ENCODE peak calls at places on chromosomes 1 and 21, in seven cellular contexts. W is activated T-helper 1 cell treated with anti-CD3 and anti-CD28 coated beads, Interleukin-12 subunit alpha, Interleukin-12 subunit beta, Interleukin-2, Interleukin-4 antibody, amounts not matched to agents 30 ng/mL and 10 ng/mL and 1 ng/mL, durations not matched to agents 14 hours and 24 hours and 36 hours; R is ELF-1; D is ELR; E is RWPE1; G is AG08395; K is CD8-positive, alpha-beta memory T cell. C is an unnamed sample.

GRCh38 chr1:22932803-22933470 is 39.7 kb downstream of the LACTBL1 start:
- DNase-seq in W (no peak), R (no peak), D (no peak), E (no peak), G (no peak), K (no peak), C (no peak)

GRCh38 chr1:94011709-94012590 is 102.7 kb upstream of the GCLM start:
- DNase-seq in W (no peak), R (peak; percentile 70), D (no peak), E (no peak), G (no peak), K (no peak), C (peak; percentile 62)

GRCh38 chr21:26041441-26042180 is 129.0 kb downstream of the APP start:
- DNase-seq in W (no peak), R (peak; percentile 18), D (peak; percentile 9), E (peak; percentile 54), G (peak; percentile 30), K (no peak), C (no peak)

GRCh38 chr1:10027027-10027426 is 5.7 kb upstream of the UBE4B start:
- DNase-seq in W (no peak), R (no peak), D (no peak), E (no peak), G (no peak), K (no peak), C (no peak)

GRCh38 chr1:237759371-237759770 is 131.4 kb downstream of the ZP4 start:
- DNase-seq in W (no peak), R (no peak), D (peak; percentile 86), E (peak; percentile 78), G (no peak), K (no peak), C (no peak)

GRCh38 chr1:161986328-161986727 is 37.3 kb downstream of the OLFML2B start:
- DNase-seq in W (no peak), R (no peak), D (no peak), E (no peak), G (peak; percentile 22), K (no peak), C (no peak)

GRCh38 chr1:2543543-2544092 is 12.6 kb upstream of the TNFRSF14 start:
- DNase-seq in W (no peak), R (peak; percentile 37), D (peak; percentile 45), E (no peak), G (peak; percentile 38), K (peak; percentile 44), C (peak; percentile 80)

GRCh38 chr1:228866498-228866897 is 131.2 kb downstream of the RHOU start:
- DNase-seq in W (no peak), R (peak; percentile 72), D (no peak), E (no peak), G (no peak), K (no peak), C (no peak)

GRCh38 chr1:78325293-78325692 is 165.5 kb upstream of the PTGFR start:
- DNase-seq in W (no peak), R (no peak), D (no peak), E (no peak), G (no peak), K (no peak), C (peak; percentile 9)

GRCh38 chr1:61013953-61014667 is 68.3 kb upstream of the NFIA start:
- DNase-seq in W (no peak), R (peak; percentile 12), D (no peak), E (no peak), G (no peak), K (no peak), C (no peak)

GRCh38 chr1:208233978-208234377 is 10.2 kb downstream of the PLXNA2 start:
- DNase-seq in W (no peak), R (no peak), D (no peak), E (no peak), G (no peak), K (no peak), C (peak; percentile 93)

GRCh38 chr1:21511579-21512522 is 2.6 kb downstream of the ALPL start:
- DNase-seq in W (no peak), R (peak; percentile 38), D (peak; percentile 52), E (no peak), G (peak; percentile 97), K (no peak), C (no peak)

GRCh38 chr21:42083361-42083690 is 12.2 kb downstream of the UMODL1 start:
- DNase-seq in W (no peak), R (no peak), D (no peak), E (no peak), G (no peak), K (no peak), C (no peak)

GRCh38 chr21:43932005-43932404 is 67.0 kb downstream of the AGPAT3 start:
- DNase-seq in W (no peak), R (no peak), D (no peak), E (no peak), G (no peak), K (no peak), C (no peak)

GRCh38 chr1:41051022-41051421 is 29.5 kb upstream of the SLFNL1 start:
- DNase-seq in W (no peak), R (no peak), D (peak; percentile 38), E (no peak), G (no peak), K (no peak), C (peak; percentile 23)

GRCh38 chr1:156148236-156148635 is 5.1 kb upstream of the SEMA4A start:
- DNase-seq in W (no peak), R (no peak), D (no peak), E (no peak), G (no peak), K (no peak), C (no peak)

GRCh38 chr1:239861985-239862384 is 229.7 kb upstream of the FMN2 start:
- DNase-seq in W (no peak), R (no peak), D (no peak), E (no peak), G (no peak), K (no peak), C (no peak)

GRCh38 chr1:83115785-83116184 is 883.1 kb downstream of the TTLL7 start:
- DNase-seq in W (no peak), R (no peak), D (no peak), E (no peak), G (no peak), K (no peak), C (no peak)

GRCh38 chr1:83808536-83808935 is 190.4 kb downstream of the TTLL7 start:
- DNase-seq in W (no peak), R (no peak), D (no peak), E (no peak), G (no peak), K (no peak), C (no peak)

GRCh38 chr1:210684466-210685294 is 356.0 kb downstream of the HHAT start:
- DNase-seq in W (no peak), R (no peak), D (no peak), E (no peak), G (no peak), K (no peak), C (no peak)